ENCODE peak calls at places on chromosomes 16 and 17, in four cellular contexts. R, K, O and C are unnamed samples.

GRCh38 chr16:85986931-85987749 is 88.2 kb downstream of the IRF8 start:
- DNase-seq in K (no peak), R (no peak), O (no peak), C (no peak)

GRCh38 chr16:66437391-66437945 is 10.4 kb downstream of the BEAN1 start:
- DNase-seq in K (no peak), R (no peak), O (no peak), C (no peak)

GRCh38 chr17:57654040-57654775 is 90.9 kb downstream of the CCDC182 start:
- DNase-seq in K (no peak), O (no peak), R (no peak), C (no peak)

GRCh38 chr17:17157041-17157440 is 49.1 kb downstream of the PLD6 start:
- DNase-seq in R (no peak), K (no peak), O (no peak), C (no peak)

GRCh38 chr17:3528604-3529511 is 28.8 kb downstream of the TRPV3 start:
- DNase-seq in O (no peak), R (peak; percentile 29), K (peak; percentile 32), C (peak; percentile 63)

GRCh38 chr16:50519001-50519400 is 29.2 kb upstream of the NKD1 start:
- DNase-seq in O (no peak), K (no peak), R (no peak), C (no peak)

GRCh38 chr16:73028263-73028662 is 19.7 kb downstream of the ZFHX3 start:
- DNase-seq in K (no peak), O (no peak), R (no peak), C (no peak)

GRCh38 chr17:82775033-82775823 is 23.4 kb downstream of the TBCD start:
- DNase-seq in O (peak; percentile 72), K (peak; percentile 71), R (peak; percentile 83), C (peak; percentile 50)

GRCh38 chr17:17853811-17854527 is 17.2 kb upstream of the SREBF1 start:
- DNase-seq in O (no peak), K (no peak), R (no peak), C (no peak)

GRCh38 chr16:19008245-19008644 is 24.5 kb downstream of the TMC7 start:
- DNase-seq in O (no peak), R (no peak), K (peak; percentile 78), C (peak; percentile 95)

GRCh38 chr17:14070344-14071007 is 1.2 kb downstream of the COX10 start:
- DNase-seq in K (no peak), R (no peak), O (no peak), C (no peak)

GRCh38 chr16:66364117-66364958 is 2.2 kb upstream of the CDH5 start:
- DNase-seq in K (peak; percentile 17), R (peak; percentile 64), O (peak; percentile 67), C (peak; percentile 97)

GRCh38 chr17:77189148-77189547 is 48.4 kb downstream of the SEC14L1 start:
- DNase-seq in O (no peak), R (no peak), K (no peak), C (no peak)

GRCh38 chr16:66427036-66427446 is at the start of gene BEAN1:
- DNase-seq in R (peak; percentile 42), O (no peak), K (peak; percentile 54), C (no peak)

GRCh38 chr17:83124871-83125514 is 45.6 kb downstream of the METRNL start:
- DNase-seq in R (peak; percentile 4), O (no peak), K (no peak), C (no peak)

GRCh38 chr16:88705076-88705684 is 1.0 kb downstream of the RNF166 start:
- DNase-seq in K (peak; percentile 42), R (no peak), O (no peak), C (peak; percentile 55)

GRCh38 chr17:1898332-1898731 is 68.5 kb downstream of the RPA1 start:
- DNase-seq in K (no peak), R (no peak), O (no peak), C (no peak)

GRCh38 chr17:64403881-64404460 is 13.3 kb upstream of the PECAM1 start:
- DNase-seq in R (no peak), K (no peak), O (no peak), C (no peak)

GRCh38 chr16:87058728-87059250 is 258.4 kb downstream of the C16orf95 start:
- DNase-seq in R (peak; percentile 7), O (no peak), K (no peak), C (no peak)

GRCh38 chr17:60392845-60393702 is 1.1 kb upstream of the USP32 start:
- DNase-seq in K (peak; percentile 77), R (peak; percentile 29), O (no peak), C (peak; percentile 72)

GRCh38 chr17:78986048-78986648 is 6.4 kb upstream of the LGALS3BP start:
- DNase-seq in K (peak; percentile 52), O (peak; percentile 55), R (peak; percentile 25), C (peak; percentile 70)
- TF ChIP-seq CTCF in K (peak; percentile 2), O (no peak), R (peak; percentile 39), C (peak; percentile 55)

GRCh38 chr17:75199886-75200618 is 5.4 kb upstream of the NUP85 start:
- DNase-seq in K (no peak), R (no peak), O (no peak), C (no peak)
- H3K4me3 ChIP-seq in K (no peak overlapping the region), R (no peak overlapping the region), O (no peak overlapping the region), C (no peak overlapping the region)

DNA sequence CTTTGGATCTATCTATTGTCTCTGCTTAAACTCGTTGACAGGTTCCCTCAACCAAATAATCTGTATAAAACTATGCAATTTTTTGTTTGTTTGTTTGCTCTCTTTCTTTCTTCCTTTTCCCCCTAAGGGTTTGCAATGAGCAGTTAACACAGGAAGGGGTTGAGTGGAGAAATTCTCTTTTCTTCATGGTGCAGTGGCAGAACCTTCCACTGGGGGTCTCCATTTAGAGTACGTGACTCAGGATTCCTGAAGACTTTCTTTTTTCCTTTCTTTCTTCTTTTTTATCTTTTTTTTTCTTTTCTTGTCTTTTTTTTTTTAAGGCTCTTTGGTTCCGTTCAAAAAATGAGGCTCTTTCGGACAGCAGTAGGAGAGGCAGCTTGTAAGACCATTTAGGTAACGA is 19.5 kb upstream of the RBFOX1 start:
- DNase-seq in R (no peak), O (no peak), K (no peak), C (no peak)
- TF ChIP-seq CTCF in R (no peak), O (no peak), K (no peak), C (peak; percentile 13)

GRCh38 chr17:40316571-40317344 is 7.8 kb downstream of the RARA start:
- DNase-seq in R (peak; percentile 74), O (peak; percentile 84), K (peak; percentile 95), C (peak; percentile 70)

GRCh38 chr17:40315206-40315605 is 6.2 kb downstream of the RARA start:
- DNase-seq in R (peak; percentile 15), O (peak; percentile 3), K (no peak), C (no peak)

GRCh38 chr17:40317345-40317873 is 8.4 kb downstream of the RARA start:
- DNase-seq in R (peak; percentile 52), O (no peak), K (peak; percentile 84), C (peak; percentile 72)

GRCh38 chr17:40314557-40314953 is 5.6 kb downstream of the RARA start:
- DNase-seq in O (peak; percentile 96), K (peak; percentile 97), R (peak; percentile 63), C (peak; percentile 81)

GRCh38 chr17:40315678-40316570 is 6.9 kb downstream of the RARA start:
- DNase-seq in O (peak; percentile 39), K (peak; percentile 29), R (peak; percentile 29), C (no peak)
- H3K4me3 ChIP-seq in O (no peak overlapping the region), K (no peak overlapping the region), R (no peak overlapping the region), C (peak overlapping the region; percentile 17)